ENCODE peak calls at places on chromosomes 5 and 9, in six cellular contexts. One of them, this sample, is unnamed.

GRCh38 chr9:71506821-71507220 is 261.5 kb downstream of the CEMIP2 start:
- DNase-seq in fibroblast of mammary gland: peak
- DNase-seq in HCEC 1CT: peak
- DNase-seq in brain pericyte: no peak
- DNase-seq in NCI-H1694 treated with DMSO at 0.1 percent for 48 hours: no peak
- DNase-seq in DMS79: no peak
- DNase-seq in this sample: peak

GRCh38 chr9:96058218-96058617 is 182.7 kb downstream of the ERCC6L2 start:
- DNase-seq in DMS79: no peak
- DNase-seq in brain pericyte: no peak
- DNase-seq in NCI-H1694 treated with DMSO at 0.1 percent for 48 hours: no peak
- DNase-seq in HCEC 1CT: no peak
- DNase-seq in fibroblast of mammary gland: no peak
- DNase-seq in this sample: no peak

GRCh38 chr9:30677256-30677655 is 1707.2 kb upstream of the ACO1 start:
- DNase-seq in NCI-H1694 treated with DMSO at 0.1 percent for 48 hours: no peak
- DNase-seq in DMS79: no peak
- DNase-seq in brain pericyte: no peak
- DNase-seq in HCEC 1CT: no peak
- DNase-seq in fibroblast of mammary gland: no peak
- DNase-seq in this sample: no peak

GRCh38 chr5:174827521-174827920 is 103.1 kb downstream of the MSX2 start:
- DNase-seq in brain pericyte: no peak
- DNase-seq in DMS79: no peak
- DNase-seq in HCEC 1CT: no peak
- DNase-seq in NCI-H1694 treated with DMSO at 0.1 percent for 48 hours: no peak
- DNase-seq in fibroblast of mammary gland: peak
- DNase-seq in this sample: no peak

GRCh38 chr9:70835323-70835722 is 286.1 kb downstream of the TRPM3 start:
- DNase-seq in brain pericyte: no peak
- DNase-seq in fibroblast of mammary gland: peak
- DNase-seq in HCEC 1CT: peak
- DNase-seq in NCI-H1694 treated with DMSO at 0.1 percent for 48 hours: no peak
- DNase-seq in DMS79: no peak
- DNase-seq in this sample: no peak

GRCh38 chr5:132815454-132815853 is 2.4 kb downstream of the SOWAHA start:
- DNase-seq in HCEC 1CT: peak
- DNase-seq in DMS79: no peak
- DNase-seq in NCI-H1694 treated with DMSO at 0.1 percent for 48 hours: no peak
- DNase-seq in brain pericyte: no peak
- DNase-seq in fibroblast of mammary gland: peak
- DNase-seq in this sample: no peak

GRCh38 chr5:112653638-112654037 is 84.0 kb upstream of the APC start:
- DNase-seq in HCEC 1CT: no peak
- DNase-seq in NCI-H1694 treated with DMSO at 0.1 percent for 48 hours: no peak
- DNase-seq in brain pericyte: no peak
- DNase-seq in fibroblast of mammary gland: no peak
- DNase-seq in DMS79: no peak
- DNase-seq in this sample: no peak

GRCh38 chr9:38062498-38063362 is 6.3 kb downstream of the SHB start:
- DNase-seq in DMS79: peak
- DNase-seq in NCI-H1694 treated with DMSO at 0.1 percent for 48 hours: no peak
- DNase-seq in brain pericyte: no peak
- DNase-seq in HCEC 1CT: peak
- DNase-seq in fibroblast of mammary gland: peak
- DNase-seq in this sample: no peak

GRCh38 chr9:21558627-21559401 is 76.7 kb upstream of the IFNE start:
- DNase-seq in DMS79: no peak
- DNase-seq in NCI-H1694 treated with DMSO at 0.1 percent for 48 hours: no peak
- DNase-seq in HCEC 1CT: peak
- DNase-seq in brain pericyte: no peak
- DNase-seq in fibroblast of mammary gland: no peak
- DNase-seq in this sample: no peak

GRCh38 chr5:58595952-58596351 is 13.1 kb downstream of the RAB3C start:
- DNase-seq in brain pericyte: no peak
- DNase-seq in DMS79: no peak
- DNase-seq in NCI-H1694 treated with DMSO at 0.1 percent for 48 hours: no peak
- DNase-seq in fibroblast of mammary gland: no peak
- DNase-seq in HCEC 1CT: no peak
- DNase-seq in this sample: no peak

GRCh38 chr9:128349772-128350171 is 9.4 kb downstream of the SLC27A4 start:
- DNase-seq in DMS79: no peak
- DNase-seq in HCEC 1CT: no peak
- DNase-seq in brain pericyte: no peak
- DNase-seq in NCI-H1694 treated with DMSO at 0.1 percent for 48 hours: no peak
- DNase-seq in fibroblast of mammary gland: no peak
- DNase-seq in this sample: no peak

GRCh38 chr5:176183321-176184074 is 54.7 kb upstream of the SIMC1 start:
- DNase-seq in brain pericyte: no peak
- DNase-seq in DMS79: peak
- DNase-seq in fibroblast of mammary gland: no peak
- DNase-seq in HCEC 1CT: no peak
- DNase-seq in NCI-H1694 treated with DMSO at 0.1 percent for 48 hours: peak
- DNase-seq in this sample: no peak

GRCh38 chr9:108708448-108708847 is 147.3 kb downstream of the ACTL7B start:
- DNase-seq in fibroblast of mammary gland: no peak
- DNase-seq in DMS79: no peak
- DNase-seq in HCEC 1CT: no peak
- DNase-seq in brain pericyte: no peak
- DNase-seq in NCI-H1694 treated with DMSO at 0.1 percent for 48 hours: no peak
- DNase-seq in this sample: no peak

GRCh38 chr5:87408219-87408618 is 4.5 kb downstream of the CCNH start:
- DNase-seq in DMS79: no peak
- DNase-seq in NCI-H1694 treated with DMSO at 0.1 percent for 48 hours: no peak
- DNase-seq in fibroblast of mammary gland: no peak
- DNase-seq in brain pericyte: no peak
- DNase-seq in HCEC 1CT: no peak
- DNase-seq in this sample: no peak

GRCh38 chr5:76675364-76675763 is 40.6 kb upstream of the F2R start:
- DNase-seq in brain pericyte: no peak
- DNase-seq in fibroblast of mammary gland: no peak
- DNase-seq in NCI-H1694 treated with DMSO at 0.1 percent for 48 hours: no peak
- DNase-seq in DMS79: no peak
- DNase-seq in HCEC 1CT: no peak
- DNase-seq in this sample: no peak

GRCh38 chr5:125058185-125058826 is 311.9 kb upstream of the ZNF608 start:
- DNase-seq in brain pericyte: no peak
- DNase-seq in DMS79: peak
- DNase-seq in HCEC 1CT: peak
- DNase-seq in fibroblast of mammary gland: peak
- DNase-seq in NCI-H1694 treated with DMSO at 0.1 percent for 48 hours: peak
- DNase-seq in this sample: no peak

GRCh38 chr5:142780871-142781270 is 10.7 kb downstream of the ARHGAP26 start:
- DNase-seq in fibroblast of mammary gland: no peak
- DNase-seq in HCEC 1CT: no peak
- DNase-seq in brain pericyte: no peak
- DNase-seq in DMS79: no peak
- DNase-seq in NCI-H1694 treated with DMSO at 0.1 percent for 48 hours: no peak
- DNase-seq in this sample: no peak

GRCh38 chr9:95771556-95772280 is 103.8 kb upstream of the ERCC6L2 start:
- DNase-seq in brain pericyte: peak
- DNase-seq in NCI-H1694 treated with DMSO at 0.1 percent for 48 hours: no peak
- DNase-seq in HCEC 1CT: no peak
- DNase-seq in DMS79: no peak
- DNase-seq in fibroblast of mammary gland: peak
- DNase-seq in this sample: peak

GRCh38 chr5:53023969-53024368 is 34.8 kb downstream of the ITGA2 start:
- DNase-seq in brain pericyte: no peak
- DNase-seq in HCEC 1CT: peak
- DNase-seq in fibroblast of mammary gland: peak
- DNase-seq in NCI-H1694 treated with DMSO at 0.1 percent for 48 hours: no peak
- DNase-seq in DMS79: no peak
- DNase-seq in this sample: no peak

GRCh38 chr5:96236831-96237230 is 196.2 kb downstream of the PCSK1 start:
- DNase-seq in DMS79: no peak
- DNase-seq in fibroblast of mammary gland: no peak
- DNase-seq in brain pericyte: no peak
- DNase-seq in HCEC 1CT: no peak
- DNase-seq in NCI-H1694 treated with DMSO at 0.1 percent for 48 hours: no peak
- DNase-seq in this sample: no peak

GRCh38 chr5:14781106-14781505 is 90.5 kb downstream of the ANKH start:
- DNase-seq in DMS79: no peak
- DNase-seq in brain pericyte: no peak
- DNase-seq in NCI-H1694 treated with DMSO at 0.1 percent for 48 hours: no peak
- DNase-seq in HCEC 1CT: no peak
- DNase-seq in fibroblast of mammary gland: peak
- DNase-seq in this sample: no peak

GRCh38 chr5:11797132-11797531 is 107.1 kb downstream of the CTNND2 start:
- DNase-seq in DMS79: no peak
- DNase-seq in NCI-H1694 treated with DMSO at 0.1 percent for 48 hours: peak
- DNase-seq in fibroblast of mammary gland: no peak
- DNase-seq in HCEC 1CT: no peak
- DNase-seq in brain pericyte: no peak
- DNase-seq in this sample: no peak

This sample was measured in left colon.